ENCODE peak calls at places on chromosome 9, in nine cellular contexts. One of them, this sample, is unnamed.

GRCh38 chr9:117462926-117463325 is 48.1 kb upstream of the ASTN2 start:
- DNase-seq in GM04504: no peak
- DNase-seq in stimulated activated CD4-positive, alpha-beta T cell treated with anti-CD3 and anti-CD28 coated beads, Interleukin-4, amount 100 ng/mL, for 1 hour: no peak
- DNase-seq in stimulated activated CD8-positive, alpha-beta memory T cell treated with anti-CD3 and anti-CD28 coated beads, Interleukin-15, amount 100 ng/mL, for 4 hours: no peak
- DNase-seq in aorta: no peak
- DNase-seq in HT1080: no peak
- DNase-seq in COR-L47: no peak
- DNase-seq in SJSA1: no peak
- DNase-seq in activated T-helper 9 cell treated with anti-CD3 and anti-CD28 coated beads, Interleukin-2, amount 50 U/mL, for 16 hours: no peak
- DNase-seq in this sample: no peak

GRCh38 chr9:124164800-124165199 is 92.9 kb upstream of the NEK6 start:
- DNase-seq in GM04504: no peak
- DNase-seq in stimulated activated CD4-positive, alpha-beta T cell treated with anti-CD3 and anti-CD28 coated beads, Interleukin-4, amount 100 ng/mL, for 1 hour: no peak
- DNase-seq in stimulated activated CD8-positive, alpha-beta memory T cell treated with anti-CD3 and anti-CD28 coated beads, Interleukin-15, amount 100 ng/mL, for 4 hours: no peak
- DNase-seq in aorta: no peak
- DNase-seq in HT1080: no peak
- DNase-seq in COR-L47: no peak
- DNase-seq in SJSA1: no peak
- DNase-seq in activated T-helper 9 cell treated with anti-CD3 and anti-CD28 coated beads, Interleukin-2, amount 50 U/mL, for 16 hours: no peak
- DNase-seq in this sample: no peak

GRCh38 chr9:29322240-29322639 is 1749.0 kb upstream of the C9orf72 start:
- DNase-seq in GM04504: no peak
- DNase-seq in stimulated activated CD4-positive, alpha-beta T cell treated with anti-CD3 and anti-CD28 coated beads, Interleukin-4, amount 100 ng/mL, for 1 hour: no peak
- DNase-seq in stimulated activated CD8-positive, alpha-beta memory T cell treated with anti-CD3 and anti-CD28 coated beads, Interleukin-15, amount 100 ng/mL, for 4 hours: no peak
- DNase-seq in aorta: no peak
- DNase-seq in HT1080: no peak
- DNase-seq in COR-L47: no peak
- DNase-seq in SJSA1: no peak
- DNase-seq in activated T-helper 9 cell treated with anti-CD3 and anti-CD28 coated beads, Interleukin-2, amount 50 U/mL, for 16 hours: no peak
- DNase-seq in this sample: no peak

GRCh38 chr9:99118782-99119466 is 14.0 kb downstream of the TGFBR1 start:
- DNase-seq in GM04504: no peak
- DNase-seq in stimulated activated CD4-positive, alpha-beta T cell treated with anti-CD3 and anti-CD28 coated beads, Interleukin-4, amount 100 ng/mL, for 1 hour: peak; percentile 18
- DNase-seq in stimulated activated CD8-positive, alpha-beta memory T cell treated with anti-CD3 and anti-CD28 coated beads, Interleukin-15, amount 100 ng/mL, for 4 hours: no peak
- DNase-seq in aorta: no peak
- DNase-seq in HT1080: no peak
- DNase-seq in COR-L47: no peak
- DNase-seq in SJSA1: no peak
- DNase-seq in activated T-helper 9 cell treated with anti-CD3 and anti-CD28 coated beads, Interleukin-2, amount 50 U/mL, for 16 hours: peak; percentile 25
- DNase-seq in this sample: no peak

GRCh38 chr9:20255052-20255451 is 367.2 kb downstream of the MLLT3 start:
- DNase-seq in GM04504: no peak
- DNase-seq in stimulated activated CD4-positive, alpha-beta T cell treated with anti-CD3 and anti-CD28 coated beads, Interleukin-4, amount 100 ng/mL, for 1 hour: no peak
- DNase-seq in stimulated activated CD8-positive, alpha-beta memory T cell treated with anti-CD3 and anti-CD28 coated beads, Interleukin-15, amount 100 ng/mL, for 4 hours: no peak
- DNase-seq in aorta: no peak
- DNase-seq in HT1080: no peak
- DNase-seq in COR-L47: no peak
- DNase-seq in SJSA1: no peak
- DNase-seq in activated T-helper 9 cell treated with anti-CD3 and anti-CD28 coated beads, Interleukin-2, amount 50 U/mL, for 16 hours: no peak
- DNase-seq in this sample: no peak

GRCh38 chr9:120579139-120579749 is 723 bp downstream of the CDK5RAP2 start:
- DNase-seq in GM04504: no peak
- DNase-seq in stimulated activated CD4-positive, alpha-beta T cell treated with anti-CD3 and anti-CD28 coated beads, Interleukin-4, amount 100 ng/mL, for 1 hour: no peak
- DNase-seq in stimulated activated CD8-positive, alpha-beta memory T cell treated with anti-CD3 and anti-CD28 coated beads, Interleukin-15, amount 100 ng/mL, for 4 hours: no peak
- DNase-seq in aorta: no peak
- DNase-seq in HT1080: peak; percentile 8
- DNase-seq in COR-L47: no peak
- DNase-seq in SJSA1: no peak
- DNase-seq in activated T-helper 9 cell treated with anti-CD3 and anti-CD28 coated beads, Interleukin-2, amount 50 U/mL, for 16 hours: no peak
- DNase-seq in this sample: no peak

GRCh38 chr9:91420471-91421021 is 3.1 kb downstream of the NFIL3 start:
- DNase-seq in GM04504: no peak
- DNase-seq in stimulated activated CD4-positive, alpha-beta T cell treated with anti-CD3 and anti-CD28 coated beads, Interleukin-4, amount 100 ng/mL, for 1 hour: no peak
- DNase-seq in stimulated activated CD8-positive, alpha-beta memory T cell treated with anti-CD3 and anti-CD28 coated beads, Interleukin-15, amount 100 ng/mL, for 4 hours: no peak
- DNase-seq in aorta: no peak
- DNase-seq in HT1080: no peak
- DNase-seq in COR-L47: no peak
- DNase-seq in SJSA1: no peak
- DNase-seq in activated T-helper 9 cell treated with anti-CD3 and anti-CD28 coated beads, Interleukin-2, amount 50 U/mL, for 16 hours: no peak
- DNase-seq in this sample: no peak

GRCh38 chr9:102521097-102521755 is 473.9 kb upstream of the CYLC2 start:
- DNase-seq in GM04504: no peak
- DNase-seq in stimulated activated CD4-positive, alpha-beta T cell treated with anti-CD3 and anti-CD28 coated beads, Interleukin-4, amount 100 ng/mL, for 1 hour: no peak
- DNase-seq in stimulated activated CD8-positive, alpha-beta memory T cell treated with anti-CD3 and anti-CD28 coated beads, Interleukin-15, amount 100 ng/mL, for 4 hours: no peak
- DNase-seq in aorta: no peak
- DNase-seq in HT1080: peak; percentile 64
- DNase-seq in COR-L47: no peak
- DNase-seq in SJSA1: no peak
- DNase-seq in activated T-helper 9 cell treated with anti-CD3 and anti-CD28 coated beads, Interleukin-2, amount 50 U/mL, for 16 hours: no peak
- DNase-seq in this sample: no peak

GRCh38 chr9:133632806-133633680 is 3.1 kb upstream of the DBH start:
- DNase-seq in GM04504: no peak
- DNase-seq in stimulated activated CD4-positive, alpha-beta T cell treated with anti-CD3 and anti-CD28 coated beads, Interleukin-4, amount 100 ng/mL, for 1 hour: no peak
- DNase-seq in stimulated activated CD8-positive, alpha-beta memory T cell treated with anti-CD3 and anti-CD28 coated beads, Interleukin-15, amount 100 ng/mL, for 4 hours: no peak
- DNase-seq in aorta: no peak
- DNase-seq in HT1080: no peak
- DNase-seq in COR-L47: peak; percentile 60
- DNase-seq in SJSA1: no peak
- DNase-seq in activated T-helper 9 cell treated with anti-CD3 and anti-CD28 coated beads, Interleukin-2, amount 50 U/mL, for 16 hours: no peak
- DNase-seq in this sample: no peak

GRCh38 chr9:87212563-87213154 is 265.4 kb upstream of the GAS1 start:
- DNase-seq in GM04504: no peak
- DNase-seq in stimulated activated CD4-positive, alpha-beta T cell treated with anti-CD3 and anti-CD28 coated beads, Interleukin-4, amount 100 ng/mL, for 1 hour: no peak
- DNase-seq in stimulated activated CD8-positive, alpha-beta memory T cell treated with anti-CD3 and anti-CD28 coated beads, Interleukin-15, amount 100 ng/mL, for 4 hours: no peak
- DNase-seq in aorta: no peak
- DNase-seq in HT1080: peak; percentile 68
- DNase-seq in COR-L47: no peak
- DNase-seq in SJSA1: no peak
- DNase-seq in activated T-helper 9 cell treated with anti-CD3 and anti-CD28 coated beads, Interleukin-2, amount 50 U/mL, for 16 hours: no peak
- DNase-seq in this sample: no peak

GRCh38 chr9:114884787-114885452 is 45.5 kb downstream of the TNFSF8 start:
- DNase-seq in GM04504: no peak
- DNase-seq in stimulated activated CD4-positive, alpha-beta T cell treated with anti-CD3 and anti-CD28 coated beads, Interleukin-4, amount 100 ng/mL, for 1 hour: no peak
- DNase-seq in stimulated activated CD8-positive, alpha-beta memory T cell treated with anti-CD3 and anti-CD28 coated beads, Interleukin-15, amount 100 ng/mL, for 4 hours: no peak
- DNase-seq in aorta: no peak
- DNase-seq in HT1080: no peak
- DNase-seq in COR-L47: no peak
- DNase-seq in SJSA1: no peak
- DNase-seq in activated T-helper 9 cell treated with anti-CD3 and anti-CD28 coated beads, Interleukin-2, amount 50 U/mL, for 16 hours: no peak
- DNase-seq in this sample: no peak

GRCh38 chr9:5953743-5954707 is 61.4 kb downstream of the RANBP6 start:
- DNase-seq in GM04504: no peak
- DNase-seq in stimulated activated CD4-positive, alpha-beta T cell treated with anti-CD3 and anti-CD28 coated beads, Interleukin-4, amount 100 ng/mL, for 1 hour: no peak
- DNase-seq in stimulated activated CD8-positive, alpha-beta memory T cell treated with anti-CD3 and anti-CD28 coated beads, Interleukin-15, amount 100 ng/mL, for 4 hours: no peak
- DNase-seq in aorta: no peak
- DNase-seq in HT1080: no peak
- DNase-seq in COR-L47: no peak
- DNase-seq in SJSA1: no peak
- DNase-seq in activated T-helper 9 cell treated with anti-CD3 and anti-CD28 coated beads, Interleukin-2, amount 50 U/mL, for 16 hours: no peak
- DNase-seq in this sample: no peak

GRCh38 chr9:128579194-128579593 is 26.8 kb downstream of the SPTAN1 start:
- DNase-seq in GM04504: no peak
- DNase-seq in stimulated activated CD4-positive, alpha-beta T cell treated with anti-CD3 and anti-CD28 coated beads, Interleukin-4, amount 100 ng/mL, for 1 hour: no peak
- DNase-seq in stimulated activated CD8-positive, alpha-beta memory T cell treated with anti-CD3 and anti-CD28 coated beads, Interleukin-15, amount 100 ng/mL, for 4 hours: no peak
- DNase-seq in aorta: no peak
- DNase-seq in HT1080: no peak
- DNase-seq in COR-L47: no peak
- DNase-seq in SJSA1: no peak
- DNase-seq in activated T-helper 9 cell treated with anti-CD3 and anti-CD28 coated beads, Interleukin-2, amount 50 U/mL, for 16 hours: no peak
- DNase-seq in this sample: no peak

GRCh38 chr9:95605826-95606555 is 89.2 kb upstream of the PTCH1 start:
- DNase-seq in GM04504: no peak
- DNase-seq in stimulated activated CD4-positive, alpha-beta T cell treated with anti-CD3 and anti-CD28 coated beads, Interleukin-4, amount 100 ng/mL, for 1 hour: no peak
- DNase-seq in stimulated activated CD8-positive, alpha-beta memory T cell treated with anti-CD3 and anti-CD28 coated beads, Interleukin-15, amount 100 ng/mL, for 4 hours: no peak
- DNase-seq in aorta: no peak
- DNase-seq in HT1080: no peak
- DNase-seq in COR-L47: peak; percentile 16
- DNase-seq in SJSA1: no peak
- DNase-seq in activated T-helper 9 cell treated with anti-CD3 and anti-CD28 coated beads, Interleukin-2, amount 50 U/mL, for 16 hours: no peak
- DNase-seq in this sample: no peak

GRCh38 chr9:4303002-4303401 is 3.1 kb upstream of the GLIS3 start:
- DNase-seq in GM04504: no peak
- DNase-seq in stimulated activated CD4-positive, alpha-beta T cell treated with anti-CD3 and anti-CD28 coated beads, Interleukin-4, amount 100 ng/mL, for 1 hour: no peak
- DNase-seq in stimulated activated CD8-positive, alpha-beta memory T cell treated with anti-CD3 and anti-CD28 coated beads, Interleukin-15, amount 100 ng/mL, for 4 hours: no peak
- DNase-seq in aorta: no peak
- DNase-seq in HT1080: peak; percentile 36
- DNase-seq in COR-L47: no peak
- DNase-seq in SJSA1: no peak
- DNase-seq in activated T-helper 9 cell treated with anti-CD3 and anti-CD28 coated beads, Interleukin-2, amount 50 U/mL, for 16 hours: no peak
- DNase-seq in this sample: no peak

GRCh38 chr9:116572095-116572748 is 114.9 kb upstream of the TRIM32 start:
- DNase-seq in GM04504: peak; percentile 66
- DNase-seq in stimulated activated CD4-positive, alpha-beta T cell treated with anti-CD3 and anti-CD28 coated beads, Interleukin-4, amount 100 ng/mL, for 1 hour: no peak
- DNase-seq in stimulated activated CD8-positive, alpha-beta memory T cell treated with anti-CD3 and anti-CD28 coated beads, Interleukin-15, amount 100 ng/mL, for 4 hours: no peak
- DNase-seq in aorta: peak; percentile 93
- DNase-seq in HT1080: peak; percentile 77
- DNase-seq in COR-L47: peak; percentile 43
- DNase-seq in SJSA1: peak; percentile 79
- DNase-seq in activated T-helper 9 cell treated with anti-CD3 and anti-CD28 coated beads, Interleukin-2, amount 50 U/mL, for 16 hours: no peak
- DNase-seq in this sample: peak; percentile 81

GRCh38 chr9:126238415-126238814 is 88.2 kb upstream of the MVB12B start:
- DNase-seq in GM04504: no peak
- DNase-seq in stimulated activated CD4-positive, alpha-beta T cell treated with anti-CD3 and anti-CD28 coated beads, Interleukin-4, amount 100 ng/mL, for 1 hour: no peak
- DNase-seq in stimulated activated CD8-positive, alpha-beta memory T cell treated with anti-CD3 and anti-CD28 coated beads, Interleukin-15, amount 100 ng/mL, for 4 hours: no peak
- DNase-seq in aorta: no peak
- DNase-seq in HT1080: no peak
- DNase-seq in COR-L47: no peak
- DNase-seq in SJSA1: no peak
- DNase-seq in activated T-helper 9 cell treated with anti-CD3 and anti-CD28 coated beads, Interleukin-2, amount 50 U/mL, for 16 hours: no peak
- DNase-seq in this sample: no peak

GRCh38 chr9:86454701-86455402 is 100.6 kb upstream of the TUT7 start:
- DNase-seq in GM04504: no peak
- DNase-seq in stimulated activated CD4-positive, alpha-beta T cell treated with anti-CD3 and anti-CD28 coated beads, Interleukin-4, amount 100 ng/mL, for 1 hour: no peak
- DNase-seq in stimulated activated CD8-positive, alpha-beta memory T cell treated with anti-CD3 and anti-CD28 coated beads, Interleukin-15, amount 100 ng/mL, for 4 hours: no peak
- DNase-seq in aorta: no peak
- DNase-seq in HT1080: no peak
- DNase-seq in COR-L47: no peak
- DNase-seq in SJSA1: no peak
- DNase-seq in activated T-helper 9 cell treated with anti-CD3 and anti-CD28 coated beads, Interleukin-2, amount 50 U/mL, for 16 hours: no peak
- DNase-seq in this sample: no peak

GRCh38 chr9:87327567-87328125 is 170.0 kb upstream of the DAPK1 start:
- DNase-seq in GM04504: no peak
- DNase-seq in stimulated activated CD4-positive, alpha-beta T cell treated with anti-CD3 and anti-CD28 coated beads, Interleukin-4, amount 100 ng/mL, for 1 hour: no peak
- DNase-seq in stimulated activated CD8-positive, alpha-beta memory T cell treated with anti-CD3 and anti-CD28 coated beads, Interleukin-15, amount 100 ng/mL, for 4 hours: no peak
- DNase-seq in aorta: no peak
- DNase-seq in HT1080: peak; percentile 3
- DNase-seq in COR-L47: no peak
- DNase-seq in SJSA1: no peak
- DNase-seq in activated T-helper 9 cell treated with anti-CD3 and anti-CD28 coated beads, Interleukin-2, amount 50 U/mL, for 16 hours: no peak
- DNase-seq in this sample: no peak

GRCh38 chr9:27441741-27442070 is 82.4 kb upstream of the IFNK start:
- DNase-seq in GM04504: no peak
- DNase-seq in stimulated activated CD4-positive, alpha-beta T cell treated with anti-CD3 and anti-CD28 coated beads, Interleukin-4, amount 100 ng/mL, for 1 hour: no peak
- DNase-seq in stimulated activated CD8-positive, alpha-beta memory T cell treated with anti-CD3 and anti-CD28 coated beads, Interleukin-15, amount 100 ng/mL, for 4 hours: no peak
- DNase-seq in aorta: no peak
- DNase-seq in HT1080: no peak
- DNase-seq in COR-L47: no peak
- DNase-seq in SJSA1: no peak
- DNase-seq in activated T-helper 9 cell treated with anti-CD3 and anti-CD28 coated beads, Interleukin-2, amount 50 U/mL, for 16 hours: no peak
- DNase-seq in this sample: no peak

GRCh38 chr9:36189978-36190377 is 743 bp upstream of the CLTA start:
- DNase-seq in GM04504: no peak
- DNase-seq in stimulated activated CD4-positive, alpha-beta T cell treated with anti-CD3 and anti-CD28 coated beads, Interleukin-4, amount 100 ng/mL, for 1 hour: no peak
- DNase-seq in stimulated activated CD8-positive, alpha-beta memory T cell treated with anti-CD3 and anti-CD28 coated beads, Interleukin-15, amount 100 ng/mL, for 4 hours: no peak
- DNase-seq in aorta: no peak
- DNase-seq in HT1080: no peak
- DNase-seq in COR-L47: no peak
- DNase-seq in SJSA1: no peak
- DNase-seq in activated T-helper 9 cell treated with anti-CD3 and anti-CD28 coated beads, Interleukin-2, amount 50 U/mL, for 16 hours: no peak
- DNase-seq in this sample: no peak

GRCh38 chr9:125883548-125883947 is 136.4 kb downstream of the PBX3 start:
- DNase-seq in GM04504: no peak
- DNase-seq in stimulated activated CD4-positive, alpha-beta T cell treated with anti-CD3 and anti-CD28 coated beads, Interleukin-4, amount 100 ng/mL, for 1 hour: no peak
- DNase-seq in stimulated activated CD8-positive, alpha-beta memory T cell treated with anti-CD3 and anti-CD28 coated beads, Interleukin-15, amount 100 ng/mL, for 4 hours: no peak
- DNase-seq in aorta: no peak
- DNase-seq in HT1080: no peak
- DNase-seq in COR-L47: no peak
- DNase-seq in SJSA1: no peak
- DNase-seq in activated T-helper 9 cell treated with anti-CD3 and anti-CD28 coated beads, Interleukin-2, amount 50 U/mL, for 16 hours: no peak
- DNase-seq in this sample: no peak

GRCh38 chr9:89065921-89066320 is 74.7 kb downstream of the S1PR3 start:
- DNase-seq in GM04504: no peak
- DNase-seq in stimulated activated CD4-positive, alpha-beta T cell treated with anti-CD3 and anti-CD28 coated beads, Interleukin-4, amount 100 ng/mL, for 1 hour: no peak
- DNase-seq in stimulated activated CD8-positive, alpha-beta memory T cell treated with anti-CD3 and anti-CD28 coated beads, Interleukin-15, amount 100 ng/mL, for 4 hours: no peak
- DNase-seq in aorta: no peak
- DNase-seq in HT1080: no peak
- DNase-seq in COR-L47: no peak
- DNase-seq in SJSA1: no peak
- DNase-seq in activated T-helper 9 cell treated with anti-CD3 and anti-CD28 coated beads, Interleukin-2, amount 50 U/mL, for 16 hours: no peak
- DNase-seq in this sample: no peak

GRCh38 chr9:117091529-117091928 is 323.3 kb downstream of the ASTN2 start:
- DNase-seq in GM04504: no peak
- DNase-seq in stimulated activated CD4-positive, alpha-beta T cell treated with anti-CD3 and anti-CD28 coated beads, Interleukin-4, amount 100 ng/mL, for 1 hour: no peak
- DNase-seq in stimulated activated CD8-positive, alpha-beta memory T cell treated with anti-CD3 and anti-CD28 coated beads, Interleukin-15, amount 100 ng/mL, for 4 hours: no peak
- DNase-seq in aorta: no peak
- DNase-seq in HT1080: no peak
- DNase-seq in COR-L47: no peak
- DNase-seq in SJSA1: no peak
- DNase-seq in activated T-helper 9 cell treated with anti-CD3 and anti-CD28 coated beads, Interleukin-2, amount 50 U/mL, for 16 hours: no peak
- DNase-seq in this sample: no peak

GRCh38 chr9:4382722-4383317 is 83.0 kb upstream of the GLIS3 start:
- DNase-seq in GM04504: no peak
- DNase-seq in stimulated activated CD4-positive, alpha-beta T cell treated with anti-CD3 and anti-CD28 coated beads, Interleukin-4, amount 100 ng/mL, for 1 hour: no peak
- DNase-seq in stimulated activated CD8-positive, alpha-beta memory T cell treated with anti-CD3 and anti-CD28 coated beads, Interleukin-15, amount 100 ng/mL, for 4 hours: no peak
- DNase-seq in aorta: no peak
- DNase-seq in HT1080: no peak
- DNase-seq in COR-L47: peak; percentile 34
- DNase-seq in SJSA1: no peak
- DNase-seq in activated T-helper 9 cell treated with anti-CD3 and anti-CD28 coated beads, Interleukin-2, amount 50 U/mL, for 16 hours: no peak
- DNase-seq in this sample: no peak